ENCODE peak calls at places on chromosome 21, in four cellular contexts. V, G, R and P are unnamed samples.

GRCh38 chr21:27429612-27430361 is 462.9 kb upstream of the ADAMTS5 start:
- DNase-seq in V (no peak), G (no peak), R (no peak), P (peak)

GRCh38 chr21:16968436-16968835 is 544.4 kb upstream of the CXADR start:
- DNase-seq in V (no peak), G (no peak), R (no peak), P (no peak)

GRCh38 chr21:25929859-25930520 is 195.2 kb downstream of the GABPA start:
- DNase-seq in V (no peak), G (no peak), R (no peak), P (peak)

GRCh38 chr21:17542371-17542992 is 29.6 kb downstream of the CXADR start:
- DNase-seq in V (no peak), G (no peak), R (no peak), P (no peak)

GRCh38 chr21:46393451-46393940 is 65.2 kb upstream of the DIP2A start:
- DNase-seq in V (peak), G (no peak), R (no peak), P (no peak)

GRCh38 chr21:24590261-24590660 is 1017.0 kb downstream of the MRPL39 start:
- DNase-seq in V (no peak), G (no peak), R (no peak), P (no peak)

GRCh38 chr21:36504067-36505058 is 24.4 kb upstream of the CLDN14 start:
- DNase-seq in V (peak), G (no peak), R (no peak), P (peak)

GRCh38 chr21:45580576-45581321 is 38.5 kb upstream of the SLC19A1 start:
- DNase-seq in V (no peak), G (no peak), R (no peak), P (no peak)

GRCh38 chr21:40029888-40030287 is 162.7 kb downstream of the PCP4 start:
- DNase-seq in V (no peak), G (no peak), R (no peak), P (no peak)

GRCh38 chr21:45460611-45461368 is 55.8 kb downstream of the COL18A1 start:
- DNase-seq in V (no peak), G (no peak), R (no peak), P (peak)

GRCh38 chr21:28538987-28539622 is 453.6 kb downstream of the LTN1 start:
- DNase-seq in V (no peak), G (no peak), R (no peak), P (peak)

GRCh38 chr21:38956791-38957571 is 151.3 kb downstream of the ETS2 start:
- DNase-seq in V (no peak), G (no peak), R (no peak), P (peak)

GRCh38 chr21:38960251-38960650 is 154.5 kb downstream of the ETS2 start:
- DNase-seq in V (no peak), G (no peak), R (no peak), P (no peak)

GRCh38 chr21:38959686-38960049 is 153.9 kb downstream of the ETS2 start:
- DNase-seq in V (no peak), G (no peak), R (no peak), P (no peak)

GRCh38 chr21:38957575-38958340 is 152.0 kb downstream of the ETS2 start:
- DNase-seq in V (no peak), G (no peak), R (no peak), P (no peak)

DNA sequence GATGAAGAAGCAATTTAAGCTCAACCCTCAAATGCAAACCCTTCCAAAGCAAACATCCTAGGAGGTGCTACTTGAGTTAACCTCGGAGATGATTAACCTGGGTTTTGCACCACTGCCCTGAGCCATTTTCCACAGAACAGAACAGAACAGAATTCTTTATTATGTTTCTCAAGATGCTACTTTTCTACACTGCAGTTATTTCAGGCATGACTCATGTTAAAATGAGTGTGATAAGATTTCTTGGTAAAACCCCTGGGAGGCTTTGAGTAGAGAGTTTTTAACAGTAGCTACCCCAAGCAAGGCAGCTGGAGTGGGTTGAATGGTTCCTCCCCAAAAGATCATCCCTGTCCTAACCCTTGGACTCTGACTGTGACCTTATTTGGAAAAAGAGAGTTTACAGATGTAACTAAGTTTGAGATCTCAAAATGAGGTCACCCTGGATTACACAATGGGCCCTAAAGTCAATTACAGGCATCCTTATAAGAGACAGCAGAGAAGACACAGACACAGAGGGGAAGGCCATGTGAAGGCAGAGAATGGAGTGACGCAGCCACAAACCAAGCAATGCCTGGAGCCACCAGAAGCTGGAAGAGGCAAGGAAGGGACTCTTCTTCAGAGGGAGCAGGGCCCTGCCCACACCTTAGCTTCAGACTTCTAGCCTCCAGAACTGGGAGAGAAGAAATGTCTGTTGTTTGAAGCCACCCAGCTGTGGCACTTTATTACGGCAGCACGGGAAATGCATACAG is 153.4 kb downstream of the ETS2 start:
- DNase-seq in V (no peak), G (no peak), R (no peak), P (peak)
- TF ChIP-seq CHD1 in V (no peak), G (no peak), R (no peak), P (no peak)

DNA sequence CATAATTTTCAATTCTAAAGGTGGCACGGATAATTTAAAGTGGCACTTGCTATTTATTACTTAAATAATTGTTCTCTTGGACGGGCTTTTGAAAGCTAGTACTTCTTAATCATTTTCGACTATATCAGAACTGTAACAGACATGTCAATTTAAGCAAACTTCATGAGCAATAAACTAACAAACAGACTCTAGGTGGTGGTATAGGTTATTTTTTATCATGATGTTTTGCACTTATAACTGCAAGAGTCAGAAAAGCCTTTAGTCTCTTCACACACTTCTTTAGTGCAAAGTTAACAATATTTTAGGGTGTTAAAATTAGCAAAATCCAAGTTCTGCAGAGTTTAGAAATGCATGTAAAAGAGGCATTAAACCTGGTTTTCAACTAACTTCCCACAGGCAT is 2.2 kb downstream of the NRIP1 start:
- DNase-seq in V (no peak), G (no peak), R (no peak), P (no peak)
- H3K4me2 ChIP-seq in V (peak), G (peak), R (peak), P (peak)

DNA sequence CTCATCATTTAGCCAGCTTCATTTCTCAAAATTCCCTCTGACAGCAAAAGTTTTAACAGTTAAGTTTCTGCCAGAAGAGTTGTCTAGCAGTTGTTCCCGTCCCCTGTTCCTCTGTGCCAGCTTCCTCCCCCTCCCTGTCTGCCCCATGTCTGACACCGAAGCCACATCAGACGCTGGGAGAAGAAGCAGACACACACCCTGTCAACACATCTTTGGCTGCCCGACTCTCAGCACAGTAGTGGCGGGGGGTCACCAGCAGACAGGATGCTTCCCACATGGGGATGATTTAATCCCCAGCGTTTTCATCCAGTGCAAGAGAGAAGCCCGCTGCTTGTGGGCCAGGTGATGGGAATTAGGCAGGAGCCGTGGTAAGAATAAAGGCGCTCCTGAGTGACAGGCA is 379.4 kb upstream of the RUNX1 start:
- DNase-seq in V (no peak), G (no peak), R (no peak), P (no peak)
- TF ChIP-seq CHD1 in V (no peak), G (no peak), R (no peak), P (no peak)

GRCh38 chr21:42260121-42260520 is 41.2 kb downstream of the ABCG1 start:
- DNase-seq in V (no peak), G (no peak), R (no peak), P (no peak)
- H3K4me2 ChIP-seq in V (no peak), G (no peak), R (no peak), P (no peak)

DNA sequence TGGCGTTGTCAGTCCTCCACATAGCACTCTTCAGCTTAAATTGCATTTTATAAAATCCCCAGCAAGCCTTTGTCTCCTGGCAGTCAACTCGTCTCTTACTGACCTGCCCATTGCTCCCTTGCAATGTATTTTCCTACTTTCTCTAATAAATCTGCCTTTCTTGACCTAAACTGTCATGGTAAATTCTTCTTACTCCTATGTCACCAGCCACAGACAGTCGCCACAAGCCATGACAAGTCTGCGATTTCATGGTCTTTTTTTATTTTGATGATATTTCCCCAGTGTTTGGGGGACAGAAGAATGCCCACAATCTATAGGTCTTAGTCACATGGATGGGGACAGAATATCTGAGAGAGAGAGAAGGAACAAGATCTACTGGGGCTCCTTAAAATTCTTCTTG is 8.4 kb downstream of the IFNAR2 start:
- DNase-seq in V (no peak), G (no peak), R (no peak), P (no peak)
- TF ChIP-seq CHD1 in V (no peak), G (no peak), R (no peak), P (no peak)

DNA sequence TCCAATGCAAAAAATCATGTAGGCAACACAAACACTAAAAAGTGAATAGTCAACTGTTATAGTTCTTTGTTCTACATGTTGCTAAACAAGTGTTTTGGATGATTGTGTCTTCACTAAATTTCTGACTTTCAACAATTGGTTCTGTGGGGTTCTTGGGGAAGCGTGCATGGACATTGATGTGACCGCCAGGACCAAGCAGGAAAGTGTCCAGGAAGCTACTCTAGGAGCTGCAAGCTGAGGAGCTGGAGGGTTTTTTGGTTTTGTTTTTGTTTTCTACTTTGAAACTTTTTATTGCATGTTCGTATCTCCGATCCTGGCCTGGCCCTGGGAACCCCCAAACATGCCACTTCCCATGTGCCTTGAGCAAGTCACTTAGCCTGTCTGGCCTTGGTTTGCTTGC is 8.0 kb downstream of the TMPRSS3 start:
- DNase-seq in V (no peak), G (no peak), R (no peak), P (no peak)
- H3K4me2 ChIP-seq in V (no peak), G (no peak), R (no peak), P (no peak)

GRCh38 chr21:34844033-34844923 is 175.5 kb downstream of the CLIC6 start:
- DNase-seq in V (no peak), G (no peak), R (no peak), P (peak)

GRCh38 chr21:34844924-34845238 is 176.1 kb downstream of the CLIC6 start:
- DNase-seq in V (no peak), G (no peak), R (no peak), P (no peak)

GRCh38 chr21:34846601-34847112 is 177.9 kb downstream of the CLIC6 start:
- DNase-seq in V (no peak), G (no peak), R (no peak), P (peak)

GRCh38 chr21:34845521-34846213 is 176.9 kb downstream of the CLIC6 start:
- DNase-seq in V (no peak), G (no peak), R (peak), P (peak)

GRCh38 chr21:34846214-34846575 is 177.4 kb downstream of the CLIC6 start:
- DNase-seq in V (no peak), G (no peak), R (no peak), P (no peak)
- TF ChIP-seq CHD1 in V (no peak), G (no peak), R (no peak), P (no peak)